ENCODE peak calls at places on chromosomes 3 and 15, in eight cellular contexts. C is SJSA1; K is heart left ventricle; M is Caki2; D is activated CD4-positive, alpha-beta memory T cell treated with anti-CD3 and anti-CD28 coated beads for 36 hours; V is NCI-H2081; J is GM18507; O is RWPE1. Z is an unnamed sample.

GRCh38 chr15:90561344-90562244 is 31.9 kb downstream of the CRTC3 start:
- DNase-seq in C (no peak), K (no peak), M (no peak), D (peak; percentile 53), V (no peak), J (no peak), O (no peak), Z (peak; percentile 61)

GRCh38 chr3:141644931-141645330 is 93.2 kb upstream of the RNF7 start:
- DNase-seq in C (peak; percentile 23), K (peak; percentile 91), M (peak; percentile 12), D (peak; percentile 86), V (peak; percentile 28), J (peak; percentile 25), O (no peak), Z (peak; percentile 86)

GRCh38 chr15:84755736-84756527 is 7.5 kb downstream of the ZNF592 start:
- DNase-seq in C (no peak), K (no peak), M (no peak), D (no peak), V (no peak), J (no peak), O (no peak), Z (peak; percentile 64)

GRCh38 chr15:82856397-82857170 is 47.2 kb downstream of the WHAMM start:
- DNase-seq in C (no peak), K (no peak), M (no peak), D (no peak), V (no peak), J (no peak), O (no peak), Z (no peak)

GRCh38 chr3:197746801-197747237 is 2.9 kb upstream of the FYTTD1 start:
- DNase-seq in C (no peak), K (no peak), M (no peak), D (no peak), V (no peak), J (no peak), O (no peak), Z (no peak)

GRCh38 chr3:88013592-88013991 is 45.2 kb downstream of the CGGBP1 start:
- DNase-seq in C (no peak), K (no peak), M (no peak), D (no peak), V (no peak), J (no peak), O (no peak), Z (no peak)

GRCh38 chr3:64321747-64322146 is 96.5 kb upstream of the PRICKLE2 start:
- DNase-seq in C (peak; percentile 70), K (no peak), M (peak; percentile 38), D (no peak), V (no peak), J (no peak), O (peak; percentile 39), Z (no peak)

GRCh38 chr3:179630753-179631451 is 21.9 kb upstream of the USP13 start:
- DNase-seq in C (no peak), K (no peak), M (no peak), D (no peak), V (no peak), J (no peak), O (no peak), Z (no peak)

GRCh38 chr3:184700759-184701158 is 11.1 kb downstream of the MAGEF1 start:
- DNase-seq in C (no peak), K (no peak), M (no peak), D (no peak), V (no peak), J (no peak), O (no peak), Z (no peak)

GRCh38 chr3:192917508-192918274 is at the start of gene MB21D2:
- DNase-seq in C (peak; percentile 85), K (peak; percentile 87), M (peak; percentile 80), D (peak; percentile 69), V (peak; percentile 80), J (peak; percentile 74), O (peak; percentile 77), Z (peak; percentile 52)

Z was measured in activated naive CD4-positive, alpha-beta T cell treated with anti-CD3 and anti-CD28 coated beads for 36 hours.